ENCODE peak calls at places on chromosome 2, in eight cellular contexts. U is GM23248, S is fibroblast of lung, C is GM23338, W is HCT116, T is keratinocyte, P is DND-41, J is MM.1S. R is an unnamed sample.

GRCh38 chr2:99674031-99674430 is 184.2 kb upstream of the REV1 start:
- DNase-seq in T (no peak), J (no peak), C (no peak), W (no peak), S (no peak), U (no peak), P (no peak), R (no peak)

GRCh38 chr2:58540680-58541079 is 299.6 kb upstream of the FANCL start:
- DNase-seq in P (no peak), S (no peak), W (no peak), C (peak; percentile 83), J (no peak), U (no peak), T (no peak), R (no peak)

GRCh38 chr2:137467246-137467862 is 496.9 kb upstream of the HNMT start:
- DNase-seq in W (no peak), S (no peak), J (peak; percentile 36), C (peak; percentile 72), T (no peak), U (peak; percentile 47), P (peak; percentile 31), R (no peak)

GRCh38 chr2:47564129-47564528 is 161.2 kb downstream of the MSH2 start:
- DNase-seq in J (no peak), S (no peak), T (no peak), P (no peak), C (no peak), W (no peak), U (no peak), R (no peak)

GRCh38 chr2:223122706-223123265 is 70.8 kb downstream of the KCNE4 start:
- DNase-seq in U (no peak), W (no peak), T (no peak), J (no peak), C (peak; percentile 30), S (no peak), P (no peak), R (no peak)

GRCh38 chr2:235149736-235150135 is 197.9 kb downstream of the SH3BP4 start:
- DNase-seq in C (no peak), S (no peak), T (no peak), P (no peak), W (no peak), J (no peak), U (no peak), R (no peak)

GRCh38 chr2:205768341-205768740 is 86.0 kb downstream of the NRP2 start:
- DNase-seq in J (no peak), P (no peak), S (no peak), W (no peak), U (no peak), T (no peak), C (no peak), R (no peak)

GRCh38 chr2:36449943-36450392 is 94.4 kb downstream of the CRIM1 start:
- DNase-seq in U (no peak), T (no peak), P (no peak), W (no peak), S (peak; percentile 47), J (no peak), C (no peak), R (no peak)

DNA sequence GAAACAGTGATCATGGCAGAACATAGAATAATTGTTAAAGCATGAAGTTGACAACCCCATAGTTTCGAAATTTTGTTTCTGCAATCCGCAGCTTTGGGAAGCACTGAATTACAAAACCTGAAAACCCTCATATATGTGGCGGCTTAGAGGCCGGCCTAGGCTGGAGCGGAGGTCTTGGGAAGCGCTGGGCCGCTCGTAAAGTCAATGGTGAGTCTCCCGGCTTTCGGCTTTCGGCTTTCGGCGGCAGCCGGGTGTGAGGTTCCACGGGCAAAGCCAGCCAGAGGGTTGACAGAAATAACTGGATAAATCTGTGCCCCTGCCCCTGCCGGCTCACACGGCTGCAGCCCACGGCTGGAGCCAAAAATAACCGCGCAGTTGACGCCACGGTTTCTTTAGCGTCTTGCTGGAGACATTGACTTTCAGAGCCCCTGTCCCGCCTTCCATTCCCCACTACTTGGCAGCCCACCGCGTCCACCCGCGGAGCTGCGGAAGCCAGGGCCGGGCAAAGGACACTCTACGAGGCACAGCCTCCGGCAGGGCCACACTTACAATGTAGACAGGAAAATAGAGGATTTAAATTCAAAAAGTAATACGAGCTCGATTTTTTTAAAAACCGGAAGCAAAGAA is 28.5 kb upstream of the ATP6V1B1 start:
- DNase-seq in T (no peak), U (no peak), C (peak; percentile 59), P (no peak), W (no peak), S (peak; percentile 45), J (no peak), R (no peak)
- H3K4me2 ChIP-seq in T (peak overlapping the region; percentile 62), U (peak overlapping the region; percentile 73), C (peak overlapping the region; percentile 76), P (no peak overlapping the region), W (no peak overlapping the region), S (peak overlapping the region; percentile 28), J (peak overlapping the region; percentile 18), R (no peak overlapping the region)

GRCh38 chr2:181041661-181042060 is 61.3 kb downstream of the UBE2E3 start:
- DNase-seq in S (no peak), T (no peak), U (peak; percentile 43), C (no peak), P (no peak), W (no peak), J (no peak), R (no peak)

GRCh38 chr2:181036848-181037603 is 56.6 kb downstream of the UBE2E3 start:
- DNase-seq in C (no peak), S (peak; percentile 64), P (peak; percentile 20), W (no peak), U (peak; percentile 91), J (no peak), T (peak; percentile 63), R (no peak)

GRCh38 chr2:181036445-181036844 is 56.0 kb downstream of the UBE2E3 start:
- DNase-seq in P (no peak), C (no peak), S (no peak), U (no peak), T (no peak), J (no peak), W (no peak), R (no peak)

GRCh38 chr2:181038796-181039195 is 58.4 kb downstream of the UBE2E3 start:
- DNase-seq in S (peak; percentile 11), C (no peak), P (no peak), T (no peak), J (no peak), U (peak; percentile 26), W (no peak), R (no peak)

DNA sequence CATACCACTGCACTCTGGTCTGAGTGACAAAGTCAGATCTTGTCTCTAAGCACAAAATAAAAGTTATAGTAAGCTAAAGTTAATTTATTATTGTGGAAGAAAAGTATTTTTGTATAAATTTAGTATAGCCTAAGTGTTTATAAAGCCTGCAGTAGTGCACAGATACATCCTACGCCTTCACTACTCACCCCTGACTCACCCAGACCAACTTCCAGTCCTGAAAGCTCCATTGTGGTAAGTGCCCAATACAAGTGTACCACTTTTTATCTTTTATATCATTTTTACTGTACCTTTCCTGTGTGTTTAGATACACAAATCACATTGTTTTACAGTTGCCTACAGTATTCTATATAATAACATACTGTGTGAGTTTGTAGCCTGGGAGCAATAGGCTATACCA is 57.5 kb downstream of the UBE2E3 start:
- DNase-seq in T (no peak), C (no peak), J (no peak), S (peak; percentile 44), U (peak; percentile 80), P (no peak), W (no peak), R (no peak)
- H3K79me2 ChIP-seq in T (peaks cover 32% of the 10 kb centered on the region), C (peaks cover 86% of the 10 kb centered on the region), J (peaks cover 77% of the 10 kb centered on the region), S (peaks cover 60% of the 10 kb centered on the region), U (peaks cover 95% of the 10 kb centered on the region), P (peaks cover 10% of the 10 kb centered on the region), W (peaks cover 57% of the 10 kb centered on the region), R (peaks cover 58% of the 10 kb centered on the region)

GRCh38 chr2:216692636-216693413 is 2.5 kb downstream of the IGFBP5 start:
- DNase-seq in C (peak; percentile 84), J (peak; percentile 72), S (peak; percentile 84), P (peak; percentile 85), W (peak; percentile 38), T (no peak), U (peak; percentile 75), R (no peak)
- TF ChIP-seq EZH2 in C (no peak), J (no peak), S (no peak), P (peak; percentile 19), W (no peak), T (no peak), U (no peak), R (no peak)

DNA sequence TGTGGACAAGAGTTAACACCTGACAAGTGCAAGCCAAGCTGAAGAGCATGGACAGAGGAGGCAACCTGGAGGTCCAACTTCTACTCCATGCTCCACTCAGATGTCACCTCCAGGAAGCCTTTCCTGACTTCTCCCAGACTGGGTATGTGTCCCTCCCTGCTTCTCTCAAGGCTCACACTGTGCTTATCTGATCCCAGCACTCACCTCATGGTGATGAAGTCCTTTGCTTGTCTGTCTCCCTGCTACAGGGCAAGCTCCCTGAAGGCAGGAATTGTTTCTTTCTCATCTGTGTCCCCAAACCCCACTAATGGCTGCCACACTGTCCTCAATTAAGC is 2.7 kb upstream of the SLC30A3 start:
- DNase-seq in J (no peak), W (no peak), U (no peak), S (no peak), T (no peak), C (no peak), P (no peak), R (no peak)
- H3K4me2 ChIP-seq in J (peak overlapping the region; percentile 81), W (peak overlapping the region; percentile 99), U (no peak overlapping the region), S (no peak overlapping the region), T (no peak overlapping the region), C (peak overlapping the region; percentile 98), P (no peak overlapping the region), R (no peak overlapping the region)

GRCh38 chr2:201136889-201137321 is 20.9 kb downstream of the CFLAR start:
- DNase-seq in J (no peak), P (no peak), T (no peak), W (no peak), S (no peak), U (no peak), C (no peak), R (no peak)
- H3K79me2 ChIP-seq in J (peaks cover 54% of the 10 kb centered on the region), P (no peaks in the 10 kb centered on the region), T (peaks cover 27% of the 10 kb centered on the region), W (peaks cover 12% of the 10 kb centered on the region), S (peaks cover 5% of the 10 kb centered on the region), U (peaks cover 81% of the 10 kb centered on the region), C (no peaks in the 10 kb centered on the region), R (no peaks in the 10 kb centered on the region)

GRCh38 chr2:118853647-118854367 is 6.4 kb upstream of the EN1 start:
- DNase-seq in J (no peak), S (no peak), C (peak; percentile 62), P (no peak), T (no peak), W (no peak), U (no peak), R (no peak)

GRCh38 chr2:118851650-118852049 is 4.2 kb upstream of the EN1 start:
- DNase-seq in S (no peak), J (no peak), W (no peak), T (no peak), U (no peak), C (peak; percentile 35), P (no peak), R (no peak)

GRCh38 chr2:118850901-118851268 is 3.4 kb upstream of the EN1 start:
- DNase-seq in C (peak; percentile 52), U (no peak), T (no peak), J (no peak), P (no peak), S (no peak), W (no peak), R (no peak)

GRCh38 chr2:118853129-118853640 is 5.7 kb upstream of the EN1 start:
- DNase-seq in S (no peak), C (no peak), J (no peak), P (no peak), U (no peak), T (no peak), W (no peak), R (no peak)

GRCh38 chr2:118852605-118853128 is 5.2 kb upstream of the EN1 start:
- DNase-seq in T (no peak), P (no peak), U (no peak), S (no peak), W (no peak), C (no peak), J (no peak), R (no peak)
- TF ChIP-seq EZH2 in T (no peak), P (no peak), U (no peak), S (no peak), W (no peak), C (peak; percentile 100), J (no peak), R (no peak)

R was measured in PC-9.